ENCODE peak calls at places on chromosomes 13 and 19, in seven cellular contexts. Y, V, F, P, L, S and D are unnamed samples.

GRCh38 chr13:41827507-41828213 is 133.2 kb downstream of the VWA8 start:
- DNase-seq in Y (no peak), V (peak), F (no peak), P (no peak), L (peak), S (peak), D (peak)

GRCh38 chr19:28920269-28921066 is 292.5 kb downstream of the UQCRFS1 start:
- DNase-seq in Y (no peak), V (no peak), F (peak), P (no peak), L (no peak), S (no peak), D (no peak)

GRCh38 chr13:60837806-60838205 is 440.8 kb downstream of the TDRD3 start:
- DNase-seq in Y (no peak), V (peak), F (no peak), P (no peak), L (no peak), S (peak), D (peak)

GRCh38 chr19:10712754-10713153 is 5.1 kb upstream of the DNM2 start:
- DNase-seq in Y (no peak), V (no peak), F (no peak), P (no peak), L (no peak), S (no peak), D (no peak)

GRCh38 chr19:32268381-32268780 is 77.0 kb upstream of the ZNF507 start:
- DNase-seq in Y (no peak), V (no peak), F (no peak), P (no peak), L (no peak), S (no peak), D (no peak)

GRCh38 chr13:103908274-103908673 is 842.1 kb upstream of the SLC10A2 start:
- DNase-seq in Y (no peak), V (no peak), F (no peak), P (no peak), L (no peak), S (no peak), D (no peak)

GRCh38 chr19:19457691-19458090 is 52.2 kb downstream of the GATAD2A start:
- DNase-seq in Y (no peak), V (no peak), F (no peak), P (no peak), L (no peak), S (no peak), D (no peak)

GRCh38 chr19:42555317-42555716 is 27.0 kb upstream of the CEACAM1 start:
- DNase-seq in Y (no peak), V (no peak), F (no peak), P (no peak), L (no peak), S (peak), D (no peak)

GRCh38 chr13:51323824-51324511 is 15.5 kb upstream of the SERPINE3 start:
- DNase-seq in Y (no peak), V (no peak), F (no peak), P (no peak), L (no peak), S (no peak), D (no peak)

GRCh38 chr13:96934889-96935490 is 59.3 kb downstream of the OXGR1 start:
- DNase-seq in Y (no peak), V (no peak), F (no peak), P (no peak), L (no peak), S (no peak), D (no peak)

GRCh38 chr13:49995535-49996165 is 1.2 kb upstream of the TRIM13 start:
- DNase-seq in Y (no peak), V (no peak), F (no peak), P (no peak), L (no peak), S (peak), D (peak)